ENCODE peak calls at places on chromosomes 2 and 18, in ten cellular contexts. S is neuronal stem cell; W is stomach; U is RWPE2; L is spleen; R is CD8-positive, alpha-beta memory T cell; G is fibroblast of lung; M is upper lobe of right lung; X is A549; I is tibial artery. F is an unnamed sample.

GRCh38 chr2:20443276-20443920 is 3.5 kb upstream of the RHOB start:
- DNase-seq in S (peak; percentile 44), W (peak; percentile 61), U (no peak), L (peak; percentile 62), R (no peak), G (no peak), M (peak; percentile 64), X (peak; percentile 88), I (peak; percentile 82), F (peak; percentile 53)

GRCh38 chr2:173588931-173589369 is 234.3 kb downstream of the CDCA7 start:
- DNase-seq in S (no peak), W (no peak), U (no peak), L (no peak), R (no peak), G (peak; percentile 46), M (no peak), X (peak; percentile 51), I (no peak), F (no peak)

GRCh38 chr2:105373895-105374401 is 24.9 kb downstream of the FHL2 start:
- DNase-seq in S (no peak), W (no peak), U (no peak), L (no peak), R (peak; percentile 14), G (no peak), M (no peak), X (no peak), I (no peak), F (no peak)

GRCh38 chr18:37322497-37323035 is 243.0 kb downstream of the CELF4 start:
- DNase-seq in S (peak; percentile 60), W (peak; percentile 42), U (no peak), L (no peak), R (no peak), G (peak; percentile 20), M (no peak), X (peak; percentile 19), I (no peak), F (peak; percentile 30)

GRCh38 chr2:78749648-78750047 is 275.9 kb upstream of the REG3G start:
- DNase-seq in S (no peak), W (no peak), U (no peak), L (no peak), R (no peak), G (no peak), M (no peak), X (no peak), I (no peak), F (no peak)

GRCh38 chr2:218028562-218029348 is 26.0 kb upstream of the TNS1 start:
- DNase-seq in S (no peak), W (peak; percentile 71), U (no peak), L (no peak), R (no peak), G (no peak), M (peak; percentile 42), X (no peak), I (peak; percentile 64), F (no peak)

GRCh38 chr2:177029501-177029900 is 183.1 kb upstream of the HNRNPA3 start:
- DNase-seq in S (no peak), W (no peak), U (no peak), L (no peak), R (no peak), G (no peak), M (no peak), X (no peak), I (no peak), F (no peak)

GRCh38 chr2:130846686-130847375 is 10.1 kb downstream of the ARHGEF4 start:
- DNase-seq in S (no peak), W (no peak), U (no peak), L (no peak), R (no peak), G (peak; percentile 85), M (no peak), X (no peak), I (no peak), F (no peak)

GRCh38 chr2:86809481-86810121 is 18.9 kb upstream of the CD8A start:
- DNase-seq in S (no peak), W (no peak), U (no peak), L (no peak), R (no peak), G (no peak), M (no peak), X (no peak), I (no peak), F (no peak)

GRCh38 chr18:7383336-7383980 is 152.6 kb downstream of the LRRC30 start:
- DNase-seq in S (no peak), W (no peak), U (no peak), L (no peak), R (no peak), G (no peak), M (no peak), X (no peak), I (no peak), F (no peak)

GRCh38 chr18:9612215-9612830 is 2.0 kb downstream of the PPP4R1 start:
- DNase-seq in S (no peak), W (peak; percentile 44), U (no peak), L (no peak), R (peak; percentile 6), G (peak; percentile 52), M (no peak), X (peak; percentile 74), I (no peak), F (peak; percentile 44)

GRCh38 chr2:144751142-144751905 is 231.4 kb upstream of the ZEB2 start:
- DNase-seq in S (no peak), W (no peak), U (no peak), L (no peak), R (no peak), G (no peak), M (no peak), X (no peak), I (no peak), F (no peak)

GRCh38 chr2:144749188-144749587 is 229.3 kb upstream of the ZEB2 start:
- DNase-seq in S (no peak), W (no peak), U (no peak), L (no peak), R (no peak), G (no peak), M (no peak), X (no peak), I (no peak), F (no peak)

GRCh38 chr2:144747571-144747970 is 227.7 kb upstream of the ZEB2 start:
- DNase-seq in S (no peak), W (no peak), U (no peak), L (no peak), R (no peak), G (no peak), M (no peak), X (no peak), I (no peak), F (no peak)

GRCh38 chr2:144745424-144745823 is 225.5 kb upstream of the ZEB2 start:
- DNase-seq in S (no peak), W (no peak), U (no peak), L (no peak), R (no peak), G (no peak), M (no peak), X (no peak), I (no peak), F (no peak)

GRCh38 chr2:144748443-144748842 is 228.5 kb upstream of the ZEB2 start:
- DNase-seq in S (no peak), W (no peak), U (no peak), L (no peak), R (no peak), G (no peak), M (no peak), X (no peak), I (no peak), F (no peak)
- H3K9me3 ChIP-seq in S (peaks cover 28% of the 10 kb centered on the region), W (peaks cover 29% of the 10 kb centered on the region), U (no peaks in the 10 kb centered on the region), L (peaks cover 14% of the 10 kb centered on the region), R (no peaks in the 10 kb centered on the region), G (no peaks in the 10 kb centered on the region), M (peaks cover 10% of the 10 kb centered on the region), X (peaks cover 11% of the 10 kb centered on the region), I (no peaks in the 10 kb centered on the region), F (peaks cover 5% of the 10 kb centered on the region)

DNA sequence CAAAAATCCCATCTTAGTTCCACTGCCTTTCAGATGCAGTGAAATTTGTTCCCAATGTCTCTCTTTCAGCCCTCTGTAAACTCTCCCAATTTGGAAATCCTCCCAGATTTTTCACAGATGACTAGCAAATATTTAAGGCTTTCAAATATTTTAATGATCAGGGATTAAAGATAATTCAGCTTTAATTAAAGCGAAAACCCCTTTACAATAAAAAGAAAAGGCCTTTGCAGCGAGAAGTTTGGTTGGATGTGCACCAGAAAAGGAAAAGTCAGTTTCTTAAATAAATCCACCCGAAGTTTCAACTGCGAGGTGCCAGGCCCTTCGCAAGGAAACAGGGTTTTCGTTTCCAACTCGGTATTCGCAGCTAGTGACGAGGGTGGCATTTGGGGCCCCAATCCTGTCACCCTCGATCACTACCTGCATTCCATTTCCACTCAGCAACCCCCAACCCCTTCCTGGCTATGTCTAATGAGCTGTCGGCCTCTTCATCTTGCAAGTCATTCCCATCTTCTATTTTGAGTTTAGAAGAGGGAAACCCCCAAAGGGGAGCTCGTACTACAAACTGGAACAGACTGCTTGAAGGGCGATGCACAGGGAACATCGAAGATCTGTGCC is 1.5 kb downstream of the RAX start:
- DNase-seq in S (no peak), W (no peak), U (no peak), L (peak; percentile 31), R (no peak), G (no peak), M (no peak), X (no peak), I (no peak), F (no peak)
- H3K9me3 ChIP-seq in S (peaks cover under 1% of the 10 kb centered on the region), W (peaks cover 11% of the 10 kb centered on the region), U (no peaks in the 10 kb centered on the region), L (no peaks in the 10 kb centered on the region), R (no peaks in the 10 kb centered on the region), G (no peaks in the 10 kb centered on the region), M (no peaks in the 10 kb centered on the region), X (no peaks in the 10 kb centered on the region), I (no peaks in the 10 kb centered on the region), F (no peaks in the 10 kb centered on the region)

DNA sequence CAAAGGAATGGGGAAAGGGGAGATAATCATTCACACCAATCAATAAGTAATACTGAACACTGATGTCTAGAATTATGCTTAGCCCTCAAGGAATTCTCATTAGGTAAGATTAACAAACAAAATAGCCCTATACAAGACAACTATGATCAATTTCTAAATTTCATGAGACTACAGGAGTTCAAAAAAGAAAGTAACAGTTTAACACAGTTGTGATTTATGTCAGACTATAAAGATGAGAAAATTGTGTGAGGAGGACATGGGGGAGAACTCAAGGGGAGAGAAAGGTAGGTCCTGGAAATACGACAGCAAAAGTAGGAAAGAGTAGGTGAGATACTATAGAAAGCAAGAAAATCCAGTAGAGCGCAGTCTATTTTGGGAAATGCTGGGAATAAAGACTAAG is 14.9 kb downstream of the ROCK1 start:
- DNase-seq in S (no peak), W (no peak), U (no peak), L (no peak), R (no peak), G (no peak), M (no peak), X (no peak), I (no peak), F (no peak)
- H3K9me3 ChIP-seq in S (peaks cover 5% of the 10 kb centered on the region), W (no peaks in the 10 kb centered on the region), U (no peaks in the 10 kb centered on the region), L (no peaks in the 10 kb centered on the region), R (no peaks in the 10 kb centered on the region), G (no peaks in the 10 kb centered on the region), M (no peaks in the 10 kb centered on the region), X (no peaks in the 10 kb centered on the region), I (no peaks in the 10 kb centered on the region), F (peaks cover 3% of the 10 kb centered on the region)

DNA sequence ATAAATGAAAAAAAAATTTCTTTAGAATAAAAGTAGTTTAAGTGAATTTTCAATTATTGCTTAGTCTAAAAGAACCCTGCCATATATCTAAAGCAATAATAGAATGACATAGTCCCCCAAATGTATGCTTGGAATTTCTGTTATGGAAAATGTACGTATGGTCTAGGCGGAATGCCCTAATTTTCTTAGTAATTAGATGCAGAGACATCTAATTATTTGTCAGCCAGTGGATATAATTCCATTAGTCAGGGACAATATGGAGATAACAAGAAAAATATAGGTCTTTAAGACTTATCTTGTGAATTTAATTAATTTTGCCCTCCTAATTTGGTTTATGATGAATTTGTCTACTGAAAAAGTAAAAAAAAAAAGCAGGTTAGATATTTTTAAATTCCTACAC is 460.9 kb upstream of the SOX11 start:
- DNase-seq in S (no peak), W (no peak), U (no peak), L (no peak), R (no peak), G (no peak), M (no peak), X (no peak), I (no peak), F (no peak)
- H3K9me3 ChIP-seq in S (no peaks in the 10 kb centered on the region), W (no peaks in the 10 kb centered on the region), U (no peaks in the 10 kb centered on the region), L (no peaks in the 10 kb centered on the region), R (no peaks in the 10 kb centered on the region), G (no peaks in the 10 kb centered on the region), M (no peaks in the 10 kb centered on the region), X (peaks cover 8% of the 10 kb centered on the region), I (no peaks in the 10 kb centered on the region), F (no peaks in the 10 kb centered on the region)

F was measured in HAP-1.